ENCODE peak calls at places on chromosome 4, in ten cellular contexts. D, Z, T, Y, L, V, B, J, R and O are unnamed samples.

GRCh38 chr4:142353149-142353738 is 492.9 kb downstream of the INPP4B start:
- DNase-seq in V (no peak), B (peak; percentile 82), Z (no peak), R (peak; percentile 26), D (no peak), J (no peak), T (peak; percentile 81), L (no peak), Y (no peak), O (peak; percentile 68)

GRCh38 chr4:47528651-47529050 is 43.6 kb downstream of the ATP10D start:
- DNase-seq in V (no peak), Z (no peak), T (peak; percentile 68), L (no peak), D (no peak), B (peak; percentile 87), R (no peak), J (no peak), Y (no peak), O (no peak)

GRCh38 chr4:142005519-142005918 is 369.1 kb downstream of the IL15 start:
- DNase-seq in R (no peak), T (no peak), D (no peak), V (no peak), L (no peak), Z (no peak), B (no peak), Y (no peak), J (no peak), O (no peak)

GRCh38 chr4:70183168-70183939 is 12.2 kb upstream of the ODAM start:
- DNase-seq in J (no peak), R (peak; percentile 50), Y (no peak), D (no peak), L (no peak), V (no peak), Z (peak; percentile 71), T (peak; percentile 84), B (peak; percentile 32), O (peak; percentile 62)

GRCh38 chr4:139910106-139910505 is 243.9 kb downstream of the MAML3 start:
- DNase-seq in D (no peak), Y (no peak), V (no peak), J (no peak), L (no peak), Z (no peak), B (no peak), R (no peak), T (no peak), O (no peak)

GRCh38 chr4:34198966-34199365 is 2045.3 kb downstream of the ARAP2 start:
- DNase-seq in R (no peak), D (no peak), L (no peak), V (no peak), Z (no peak), J (no peak), Y (no peak), B (no peak), T (no peak), O (no peak)

GRCh38 chr4:21726255-21726815 is 222.2 kb downstream of the KCNIP4 start:
- DNase-seq in D (no peak), V (no peak), L (no peak), R (no peak), B (peak; percentile 15), Z (no peak), T (peak; percentile 63), J (no peak), Y (no peak), O (peak; percentile 2)

GRCh38 chr4:159150838-159151390 is 48.0 kb downstream of the RAPGEF2 start:
- DNase-seq in T (no peak), L (no peak), J (no peak), D (no peak), Y (no peak), V (no peak), R (no peak), Z (peak; percentile 59), B (no peak), O (no peak)

GRCh38 chr4:47482326-47482725 is 2.7 kb upstream of the ATP10D start:
- DNase-seq in Z (no peak), B (peak; percentile 60), T (peak; percentile 60), L (no peak), R (no peak), Y (no peak), D (no peak), J (no peak), V (no peak), O (peak; percentile 67)

GRCh38 chr4:64784125-64784524 is 374.9 kb upstream of the TECRL start:
- DNase-seq in V (no peak), T (no peak), L (no peak), B (peak; percentile 86), Z (no peak), D (no peak), J (no peak), R (no peak), Y (no peak), O (no peak)

GRCh38 chr4:186723207-186724047 is at the start of gene FAT1:
- DNase-seq in J (peak; percentile 85), L (peak; percentile 39), R (peak; percentile 82), V (no peak), T (peak; percentile 91), B (peak; percentile 84), Y (peak; percentile 90), D (peak; percentile 89), Z (peak; percentile 83), O (peak; percentile 76)

GRCh38 chr4:152185786-152186540 is 349.9 kb downstream of the FBXW7 start:
- DNase-seq in J (no peak), Y (no peak), D (no peak), B (no peak), T (no peak), L (no peak), Z (no peak), R (no peak), V (no peak), O (peak; percentile 48)

GRCh38 chr4:20046179-20046578 is 205.5 kb upstream of the SLIT2 start:
- DNase-seq in J (no peak), L (no peak), D (no peak), V (no peak), Z (no peak), B (no peak), T (no peak), R (no peak), Y (no peak), O (no peak)

GRCh38 chr4:147583876-147584275 is 33.3 kb upstream of the TMEM184C start:
- DNase-seq in Y (no peak), L (no peak), Z (no peak), D (no peak), V (no peak), T (no peak), B (no peak), R (no peak), J (no peak), O (no peak)
- TF ChIP-seq CTCF in Y (no peak), L (no peak), Z (no peak), D (no peak), V (no peak), T (no peak), B (no peak), R (no peak), J (no peak), O (no peak)

GRCh38 chr4:76197971-76198410 is 15.6 kb downstream of the SCARB2 start:
- DNase-seq in T (peak; percentile 79), J (peak; percentile 85), Z (no peak), D (no peak), B (peak; percentile 88), L (peak; percentile 66), V (no peak), Y (peak; percentile 89), R (peak; percentile 12), O (peak; percentile 27)

GRCh38 chr4:76200771-76201224 is 12.8 kb downstream of the SCARB2 start:
- DNase-seq in Z (no peak), R (no peak), Y (no peak), T (no peak), J (no peak), V (no peak), B (no peak), L (peak; percentile 37), D (no peak), O (no peak)

GRCh38 chr4:76198411-76199237 is 15.0 kb downstream of the SCARB2 start:
- DNase-seq in T (peak; percentile 91), B (peak; percentile 89), J (peak; percentile 94), R (peak; percentile 19), Y (no peak), L (peak; percentile 44), D (no peak), V (no peak), Z (peak; percentile 56), O (peak; percentile 73)

GRCh38 chr4:76197001-76197743 is 16.5 kb downstream of the SCARB2 start:
- DNase-seq in B (peak; percentile 33), T (no peak), Y (no peak), R (no peak), V (no peak), Z (no peak), D (no peak), L (no peak), J (no peak), O (no peak)

GRCh38 chr4:76199664-76200211 is 13.9 kb downstream of the SCARB2 start:
- DNase-seq in Y (no peak), V (no peak), D (no peak), B (peak; percentile 23), R (no peak), Z (peak; percentile 55), T (peak; percentile 62), L (no peak), J (no peak), O (no peak)
- TF ChIP-seq CTCF in Y (no peak), V (no peak), D (no peak), B (no peak), R (no peak), Z (peak; percentile 36), T (no peak), L (no peak), J (no peak), O (no peak)

DNA sequence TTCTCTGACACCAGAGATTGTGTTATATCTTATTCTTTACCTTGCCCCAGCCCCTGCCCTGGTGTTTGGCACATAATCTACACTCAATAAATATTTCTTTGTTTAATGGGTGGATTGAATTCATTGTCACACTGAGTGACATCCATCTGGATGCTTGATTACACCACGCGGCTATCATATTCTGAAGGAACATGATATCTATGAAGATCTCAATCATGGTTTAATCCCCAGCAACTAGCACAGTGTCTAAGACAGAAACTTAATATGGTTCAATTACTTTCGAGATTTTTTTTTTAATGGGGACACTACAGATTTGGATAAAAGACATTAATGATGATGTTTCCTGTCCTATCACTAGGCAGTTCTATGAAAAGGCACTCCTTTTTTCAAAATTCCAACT is 246.3 kb downstream of the PALLD start:
- DNase-seq in J (no peak), R (no peak), Y (no peak), Z (no peak), L (no peak), B (no peak), D (no peak), T (no peak), V (no peak), O (no peak)
- TF ChIP-seq CTCF in J (no peak), R (no peak), Y (no peak), Z (no peak), L (no peak), B (no peak), D (no peak), T (no peak), V (no peak), O (no peak)

DNA sequence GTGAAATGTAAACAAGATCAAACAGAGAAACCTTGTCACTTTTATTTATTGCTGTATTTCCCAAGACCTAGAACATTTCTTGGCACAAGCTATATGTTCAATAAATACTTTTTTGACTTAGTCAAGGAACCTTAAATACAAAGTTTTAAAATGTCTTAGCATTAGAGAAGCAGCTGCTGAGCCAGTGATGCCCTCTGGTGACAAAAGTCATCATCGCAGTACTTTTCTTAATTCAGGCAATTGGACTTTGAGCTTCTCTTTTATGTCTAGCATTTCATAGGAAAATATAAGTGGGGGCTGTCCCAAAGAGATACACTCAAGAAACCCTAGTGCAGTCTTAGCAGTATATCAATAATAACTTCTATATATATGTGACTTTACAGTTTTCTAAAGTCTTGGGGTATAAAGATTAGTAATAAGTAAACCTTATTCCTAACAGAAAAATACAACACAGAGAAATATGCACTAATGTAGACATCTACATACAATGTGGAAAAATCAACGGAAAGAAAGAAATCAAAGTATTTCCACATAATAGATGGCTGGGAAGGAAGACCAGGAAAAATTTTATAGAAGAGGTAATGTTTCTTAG is 118.4 kb downstream of the DTHD1 start:
- DNase-seq in V (no peak), R (peak; percentile 9), B (peak; percentile 41), Y (no peak), Z (peak; percentile 52), D (no peak), L (no peak), J (no peak), T (peak; percentile 7), O (peak; percentile 47)
- TF ChIP-seq CTCF in V (no peak), R (peak; percentile 54), B (peak; percentile 64), Y (no peak), Z (peak; percentile 85), D (peak; percentile 48), L (no peak), J (no peak), T (peak; percentile 31), O (peak; percentile 76)